ENCODE peak calls at places on chromosomes 7 and 10, in ten cellular contexts. K, E, N, A, S, J, O, H, P and C are unnamed samples.

GRCh38 chr10:47269294-47269693 is 30.7 kb upstream of the GDF10 start:
- DNase-seq in J (no peak), O (no peak), E (no peak), N (no peak), S (no peak), H (no peak), A (peak; percentile 8), K (no peak), P (no peak), C (no peak)

GRCh38 chr10:125868372-125868975 is 12.6 kb downstream of the DHX32 start:
- DNase-seq in S (peak; percentile 32), O (peak; percentile 78), K (no peak), J (peak; percentile 32), A (peak; percentile 57), H (peak; percentile 67), P (no peak), N (peak; percentile 64), E (peak; percentile 36), C (peak; percentile 39)

GRCh38 chr10:75470901-75471300 is 39.5 kb downstream of the LRMDA start:
- DNase-seq in N (peak; percentile 51), K (no peak), O (no peak), E (no peak), H (peak; percentile 17), A (no peak), P (no peak), S (no peak), J (no peak), C (no peak)

GRCh38 chr7:111855161-111855841 is 293.0 kb upstream of the IMMP2L start:
- DNase-seq in E (peak; percentile 21), O (peak; percentile 56), J (peak; percentile 68), H (peak; percentile 49), A (peak; percentile 68), N (peak; percentile 82), K (no peak), S (peak; percentile 26), P (no peak), C (peak; percentile 38)

GRCh38 chr7:97541188-97541587 is 190.7 kb upstream of the TAC1 start:
- DNase-seq in S (no peak), N (no peak), H (no peak), A (no peak), K (no peak), O (no peak), E (no peak), J (no peak), P (no peak), C (no peak)

GRCh38 chr10:9800011-9800410 is 1217.7 kb upstream of the CELF2 start:
- DNase-seq in H (no peak), P (no peak), J (no peak), N (no peak), A (no peak), E (no peak), S (no peak), O (no peak), K (no peak), C (no peak)

GRCh38 chr7:111089822-111090426 is 1.0 kb upstream of the LRRN3 start:
- DNase-seq in H (no peak), A (peak; percentile 48), N (peak; percentile 66), J (no peak), P (no peak), S (peak; percentile 20), K (no peak), E (no peak), O (peak; percentile 63), C (no peak)

GRCh38 chr7:139722604-139723003 is 55.2 kb downstream of the HIPK2 start:
- DNase-seq in E (no peak), P (no peak), N (no peak), S (no peak), J (no peak), O (no peak), H (no peak), K (no peak), A (no peak), C (no peak)

GRCh38 chr7:46696741-46697140 is 775.7 kb upstream of the IGFBP3 start:
- DNase-seq in H (no peak), A (no peak), N (no peak), E (no peak), S (no peak), K (no peak), P (no peak), J (no peak), O (no peak), C (no peak)

GRCh38 chr7:46694058-46694457 is 773.0 kb upstream of the IGFBP3 start:
- DNase-seq in E (no peak), J (no peak), O (no peak), A (no peak), P (no peak), K (no peak), N (no peak), S (no peak), H (no peak), C (no peak)

DNA sequence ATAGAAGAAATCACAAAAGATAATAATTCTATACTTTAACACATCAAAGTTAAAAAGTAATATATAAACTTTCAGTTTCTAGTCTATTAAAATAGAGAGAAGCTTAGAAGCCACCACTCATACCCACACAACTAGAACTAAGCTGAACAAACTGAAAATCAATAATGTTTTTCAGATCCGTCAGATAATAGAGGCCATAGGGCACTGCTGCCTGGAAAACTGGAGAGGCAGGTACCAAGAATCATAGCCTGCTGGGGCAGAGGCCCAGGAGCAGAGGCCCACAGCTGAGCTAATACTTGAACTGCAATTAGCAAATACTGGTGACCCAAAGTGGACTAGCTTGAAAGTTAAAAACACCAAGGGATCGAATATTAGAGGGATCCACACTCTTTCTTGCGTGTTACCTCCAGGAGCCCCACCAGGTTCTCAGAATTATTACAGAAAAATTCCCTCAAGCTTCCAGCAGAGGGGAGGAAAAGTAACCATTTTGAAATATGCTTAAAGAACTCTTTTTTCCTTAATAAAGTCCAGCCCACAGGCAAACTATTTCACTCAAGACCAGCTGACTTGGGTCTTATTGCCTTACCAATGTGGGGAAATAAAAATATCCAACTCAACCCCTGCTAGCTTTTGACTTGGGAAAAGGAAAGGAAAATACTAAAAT is 774.1 kb upstream of the IGFBP3 start:
- DNase-seq in A (no peak), K (no peak), J (no peak), S (no peak), E (no peak), O (no peak), H (peak; percentile 73), N (peak; percentile 12), P (peak; percentile 81), C (no peak)
- TF ChIP-seq CTCF in A (no peak), K (no peak), J (peak; percentile 40), S (no peak), E (no peak), O (no peak), H (peak; percentile 35), N (peak; percentile 16), P (peak; percentile 31), C (no peak)

DNA sequence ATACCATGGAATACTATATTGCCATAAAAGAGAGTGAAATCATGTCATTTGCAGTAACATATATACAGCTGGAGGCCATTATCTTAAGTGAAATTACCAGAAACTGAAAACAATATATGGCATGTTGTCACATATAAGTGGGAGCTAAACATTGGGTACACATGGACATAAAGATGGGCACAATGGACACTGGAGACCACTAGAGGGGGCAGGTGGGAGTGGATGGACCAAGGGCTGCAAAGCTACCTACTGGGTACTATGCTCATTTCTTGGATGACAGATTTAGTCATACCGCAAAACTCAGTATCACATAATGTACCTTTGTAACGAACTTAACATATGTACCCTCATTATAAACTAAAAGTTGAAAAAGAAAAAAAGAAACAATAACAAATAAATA is 1167.6 kb downstream of the NXPH1 start:
- DNase-seq in P (peak; percentile 27), A (peak; percentile 9), N (no peak), S (no peak), J (no peak), K (no peak), E (peak; percentile 65), H (no peak), O (no peak), C (no peak)
- TF ChIP-seq CTCF in P (no peak), A (no peak), N (no peak), S (no peak), J (no peak), K (no peak), E (peak; percentile 53), H (no peak), O (no peak), C (no peak)

GRCh38 chr7:121002-121401 is 71.4 kb upstream of the FAM20C start:
- DNase-seq in O (no peak), H (no peak), E (no peak), A (no peak), P (no peak), S (no peak), J (no peak), K (no peak), N (no peak), C (no peak)

GRCh38 chr7:121406-121805 is 71.0 kb upstream of the FAM20C start:
- DNase-seq in O (no peak), K (no peak), J (no peak), A (no peak), E (no peak), H (no peak), N (no peak), S (no peak), P (no peak), C (no peak)

GRCh38 chr7:125061-125471 is 67.3 kb upstream of the FAM20C start:
- DNase-seq in S (no peak), H (no peak), N (no peak), K (no peak), E (no peak), O (no peak), J (no peak), P (no peak), A (no peak), C (no peak)

GRCh38 chr7:124130-124949 is 68.0 kb upstream of the FAM20C start:
- DNase-seq in H (no peak), E (no peak), N (no peak), A (peak; percentile 37), P (no peak), J (no peak), S (no peak), K (no peak), O (no peak), C (no peak)

DNA sequence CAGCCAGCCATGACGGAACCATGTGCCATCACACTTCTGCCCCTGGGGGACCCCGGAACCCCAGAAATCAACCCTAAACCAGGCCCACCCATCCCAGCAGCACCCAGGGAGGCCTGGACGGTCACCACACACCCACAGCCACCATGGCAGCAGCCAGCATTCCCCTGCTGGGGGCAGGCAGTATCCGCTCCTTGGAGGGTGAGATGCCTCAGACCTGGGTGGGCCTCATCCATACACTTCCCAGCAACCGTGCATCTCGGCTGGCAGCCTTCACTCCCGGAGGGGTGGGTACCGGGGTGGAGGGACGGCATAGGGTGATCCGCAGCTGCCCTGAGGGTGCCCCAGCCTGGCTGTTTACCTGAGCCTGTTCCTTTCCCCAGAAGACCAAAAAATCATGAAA is 69.1 kb upstream of the FAM20C start:
- DNase-seq in E (no peak), S (no peak), P (no peak), J (no peak), H (no peak), N (no peak), K (no peak), A (no peak), O (no peak), C (no peak)
- TF ChIP-seq CTCF in E (no peak), S (no peak), P (no peak), J (no peak), H (no peak), N (no peak), K (no peak), A (no peak), O (no peak), C (no peak)

DNA sequence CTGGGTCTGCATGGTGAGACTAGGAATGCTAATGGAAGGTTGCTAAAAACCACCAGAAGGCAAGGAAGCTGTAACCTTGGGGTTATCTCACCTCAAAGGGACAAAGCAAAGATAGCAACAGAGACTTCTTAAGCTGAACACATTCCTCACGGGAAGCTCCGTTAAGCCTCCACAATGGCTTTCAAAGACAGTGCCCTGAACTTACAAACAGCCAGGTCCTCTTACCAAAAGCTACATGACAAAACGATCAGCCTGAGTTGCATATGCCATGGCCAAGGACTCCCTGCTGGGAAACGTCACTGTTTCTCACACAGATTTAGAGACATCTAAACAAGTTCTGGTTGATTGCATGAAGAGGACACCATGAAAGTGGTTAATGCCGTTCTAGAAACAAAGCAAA is 52.7 kb downstream of the HTR5A start:
- DNase-seq in N (no peak), P (no peak), A (no peak), K (no peak), H (no peak), E (no peak), S (no peak), O (no peak), J (no peak), C (no peak)
- TF ChIP-seq CTCF in N (no peak), P (no peak), A (no peak), K (no peak), H (no peak), E (no peak), S (no peak), O (no peak), J (no peak), C (no peak)